ENCODE peak calls at places on chromosomes 1 and 21, in ten cellular contexts. B is NCI-H460; T is RKO; C is Calu3; Q is PC-3; R is left cardiac atrium; Y is NCI-H510A treated with DMSO at 0.1 percent for 48 hours; L is vagina; F is activated CD4-positive, alpha-beta T cell treated with anti-CD3 and anti-CD28 coated beads, Interleukin-2, amount 50 U/mL, for 24 hours; V is ELR. M is an unnamed sample.

GRCh38 chr1:108199231-108199657 is 899 bp downstream of the SLC25A24 start:
- DNase-seq in Q (peak; percentile 70), R (no peak), B (no peak), C (peak; percentile 5), V (peak; percentile 71), T (peak; percentile 70), Y (peak; percentile 44), L (no peak), F (no peak), M (no peak)

GRCh38 chr1:7501259-7501560 is 269.9 kb upstream of the VAMP3 start:
- DNase-seq in F (no peak), L (no peak), R (no peak), B (no peak), Q (no peak), T (no peak), C (no peak), V (no peak), Y (no peak), M (no peak)

GRCh38 chr1:163709636-163710035 is 387.9 kb downstream of the NUF2 start:
- DNase-seq in T (peak; percentile 2), B (no peak), Q (peak; percentile 42), C (no peak), F (no peak), L (no peak), R (no peak), V (no peak), Y (no peak), M (no peak)

GRCh38 chr1:225608014-225608796 is 44.7 kb downstream of the ENAH start:
- DNase-seq in F (no peak), R (no peak), L (no peak), T (no peak), C (no peak), B (no peak), V (no peak), Y (no peak), Q (no peak), M (no peak)

GRCh38 chr21:42022906-42023305 is 12.7 kb upstream of the ZBTB21 start:
- DNase-seq in R (no peak), T (no peak), B (no peak), L (no peak), Q (no peak), F (no peak), Y (no peak), C (no peak), V (no peak), M (no peak)

GRCh38 chr21:33732038-33732437 is 89.7 kb downstream of the ITSN1 start:
- DNase-seq in Q (no peak), B (no peak), C (no peak), F (no peak), V (no peak), R (no peak), L (no peak), Y (no peak), T (no peak), M (no peak)

GRCh38 chr1:154557939-154558609 is 388 bp downstream of the UBE2Q1 start:
- DNase-seq in T (peak; percentile 22), R (peak; percentile 70), C (peak; percentile 37), Q (no peak), B (no peak), L (no peak), F (peak; percentile 4), V (peak; percentile 49), Y (no peak), M (peak; percentile 54)

GRCh38 chr1:79100385-79100784 is 93.9 kb upstream of the ADGRL4 start:
- DNase-seq in Y (no peak), B (no peak), R (no peak), F (no peak), L (no peak), C (no peak), T (no peak), Q (peak; percentile 69), V (peak; percentile 75), M (no peak)

GRCh38 chr1:51858892-51859291 is 19.6 kb downstream of the NRDC start:
- DNase-seq in Y (no peak), F (no peak), B (no peak), T (no peak), L (no peak), R (no peak), Q (no peak), V (no peak), C (no peak), M (no peak)

GRCh38 chr21:34558166-34558565 is 46.2 kb upstream of the KCNE1 start:
- DNase-seq in R (no peak), C (no peak), T (no peak), B (no peak), Y (no peak), V (no peak), L (no peak), F (no peak), Q (no peak), M (no peak)

GRCh38 chr1:208333676-208334075 is 89.5 kb upstream of the PLXNA2 start:
- DNase-seq in Q (peak; percentile 24), C (no peak), F (no peak), L (no peak), R (no peak), Y (no peak), V (no peak), B (no peak), T (no peak), M (no peak)

GRCh38 chr1:40658895-40659648 is 6.4 kb downstream of the RIMS3 start:
- DNase-seq in Q (no peak), C (no peak), V (no peak), R (no peak), T (no peak), L (no peak), Y (no peak), B (no peak), F (no peak), M (no peak)

GRCh38 chr1:156945881-156946661 is 25.6 kb downstream of the LRRC71 start:
- DNase-seq in Y (no peak), C (no peak), R (no peak), Q (peak; percentile 70), T (no peak), V (no peak), F (no peak), B (no peak), L (no peak), M (no peak)

GRCh38 chr1:203306089-203306969 is 1.0 kb downstream of the BTG2 start:
- DNase-seq in C (peak; percentile 67), R (peak; percentile 92), B (peak; percentile 63), L (no peak), Y (peak; percentile 33), F (no peak), V (peak; percentile 46), T (peak; percentile 65), Q (peak; percentile 65), M (peak; percentile 92)

GRCh38 chr1:15417365-15417934 is 7.8 kb downstream of the EFHD2 start:
- DNase-seq in C (peak; percentile 70), R (no peak), L (no peak), B (no peak), T (no peak), F (no peak), Y (no peak), Q (peak; percentile 85), V (peak; percentile 90), M (peak; percentile 63)

GRCh38 chr1:54664364-54664763 is 22.8 kb downstream of the MROH7 start:
- DNase-seq in Y (no peak), F (no peak), L (no peak), Q (no peak), C (no peak), V (no peak), B (no peak), R (no peak), T (no peak), M (no peak)

GRCh38 chr1:230171337-230172015 is 104.4 kb downstream of the GALNT2 start:
- DNase-seq in Y (no peak), T (no peak), Q (peak; percentile 75), C (no peak), F (no peak), L (no peak), B (no peak), R (no peak), V (peak; percentile 34), M (no peak)

GRCh38 chr1:191290441-191290840 is 812.8 kb upstream of the BRINP3 start:
- DNase-seq in T (no peak), Y (no peak), L (no peak), Q (no peak), R (no peak), C (no peak), B (no peak), V (no peak), F (no peak), M (no peak)

GRCh38 chr1:19101244-19101643 is 108.8 kb downstream of the UBR4 start:
- DNase-seq in V (peak; percentile 40), C (no peak), Q (peak; percentile 12), B (no peak), R (no peak), T (no peak), Y (no peak), F (no peak), L (no peak), M (no peak)

GRCh38 chr1:2523191-2523890 is 3.1 kb downstream of the PANK4 start:
- DNase-seq in F (no peak), T (no peak), L (no peak), V (no peak), R (no peak), Y (no peak), C (no peak), Q (peak; percentile 54), B (no peak), M (no peak)

GRCh38 chr1:154429841-154430611 is 24.9 kb downstream of the IL6R start:
- DNase-seq in T (no peak), R (no peak), V (no peak), C (no peak), Q (no peak), F (no peak), L (no peak), B (no peak), Y (no peak), M (no peak)

GRCh38 chr1:153536618-153537375 is 1.0 kb upstream of the S100A6 start:
- DNase-seq in V (no peak), R (no peak), B (no peak), T (no peak), L (peak; percentile 87), F (no peak), Q (peak; percentile 68), C (peak; percentile 59), Y (peak; percentile 17), M (peak; percentile 72)

GRCh38 chr1:200771625-200772555 is 33.2 kb downstream of the CAMSAP2 start:
- DNase-seq in B (no peak), Y (no peak), L (no peak), F (no peak), C (no peak), T (no peak), Q (peak; percentile 91), R (no peak), V (peak; percentile 29), M (no peak)

GRCh38 chr1:192861860-192862259 is 53.0 kb downstream of the RGS2 start:
- DNase-seq in Q (peak; percentile 86), L (no peak), R (no peak), C (no peak), B (peak; percentile 38), F (no peak), T (no peak), V (no peak), Y (no peak), M (no peak)

GRCh38 chr1:206447792-206448191 is 22.5 kb upstream of the IKBKE start:
- DNase-seq in C (no peak), T (no peak), Y (no peak), B (no peak), L (no peak), Q (peak; percentile 94), R (no peak), V (no peak), F (no peak), M (no peak)